ENCODE peak calls at places on chromosomes 16 and 17, in seven cellular contexts. L is upper lobe of right lung; N is left ventricle myocardium inferior; F is PC-3; K is gastrocnemius medialis; C is naive thymus-derived CD4-positive, alpha-beta T cell; Q is SK-N-SH. J is an unnamed sample. For H3K9me3, the result is how much of the 10 kb centered on the place peaks cover.

GRCh38 chr16:3017262-3017805 is 649 bp downstream of the CLDN6 start:
- DNase-seq in K (no peak), L (no peak), F (no peak), N (no peak), Q (no peak), C (no peak), J (no peak)

GRCh38 chr16:14097182-14097951 is 26.2 kb downstream of the MRTFB start:
- DNase-seq in Q (no peak), L (no peak), K (no peak), C (no peak), N (no peak), F (peak), J (no peak)

GRCh38 chr17:38749222-38750043 is 1.3 kb upstream of the PCGF2 start:
- DNase-seq in F (peak), C (peak), K (peak), Q (peak), N (peak), L (peak), J (peak)

GRCh38 chr16:86634290-86634689 is 55.9 kb downstream of the FOXL1 start:
- DNase-seq in C (no peak), L (no peak), K (no peak), F (peak), N (no peak), Q (no peak), J (no peak)

GRCh38 chr16:66511615-66512500 is 38.1 kb downstream of the TK2 start:
- DNase-seq in F (peak), C (no peak), N (no peak), K (peak), Q (no peak), L (no peak), J (no peak)

GRCh38 chr16:11794991-11795886 is 1.8 kb downstream of the ZC3H7A start:
- DNase-seq in N (no peak), C (no peak), F (no peak), K (no peak), Q (no peak), L (peak), J (no peak)

GRCh38 chr16:46673320-46674013 is 15.5 kb downstream of the VPS35 start:
- DNase-seq in N (no peak), K (peak), Q (peak), C (peak), F (peak), L (no peak), J (no peak)

GRCh38 chr17:29881256-29881655 is 48.8 kb downstream of the SSH2 start:
- DNase-seq in F (no peak), K (no peak), N (no peak), C (no peak), Q (no peak), L (no peak), J (no peak)

GRCh38 chr16:87318158-87318644 is 1.0 kb upstream of the C16orf95 start:
- DNase-seq in K (no peak), F (peak), L (no peak), Q (no peak), N (no peak), C (no peak), J (no peak)

GRCh38 chr17:7307686-7308624 is 527 bp downstream of the EIF5A start:
- DNase-seq in K (peak), L (peak), C (peak), Q (peak), N (peak), F (peak), J (no peak)

GRCh38 chr17:48722201-48722907 is at the start of gene PRAC1:
- DNase-seq in Q (no peak), K (no peak), L (no peak), N (no peak), F (peak), C (no peak), J (no peak)

GRCh38 chr16:27448531-27449433 is 46.8 kb downstream of the IL21R start:
- DNase-seq in Q (peak), F (no peak), N (no peak), K (no peak), L (no peak), C (no peak), J (no peak)

GRCh38 chr17:6471531-6472465 is 27.5 kb downstream of the PIMREG start:
- DNase-seq in K (no peak), C (no peak), L (no peak), Q (no peak), N (no peak), F (peak), J (no peak)

GRCh38 chr17:11391134-11391533 is 150.1 kb downstream of the SHISA6 start:
- DNase-seq in N (no peak), L (no peak), K (no peak), F (no peak), Q (peak), C (no peak), J (no peak)

GRCh38 chr16:51431517-51432241 is 280.6 kb upstream of the SALL1 start:
- DNase-seq in Q (peak), F (no peak), L (no peak), K (no peak), N (no peak), C (no peak), J (no peak)

DNA sequence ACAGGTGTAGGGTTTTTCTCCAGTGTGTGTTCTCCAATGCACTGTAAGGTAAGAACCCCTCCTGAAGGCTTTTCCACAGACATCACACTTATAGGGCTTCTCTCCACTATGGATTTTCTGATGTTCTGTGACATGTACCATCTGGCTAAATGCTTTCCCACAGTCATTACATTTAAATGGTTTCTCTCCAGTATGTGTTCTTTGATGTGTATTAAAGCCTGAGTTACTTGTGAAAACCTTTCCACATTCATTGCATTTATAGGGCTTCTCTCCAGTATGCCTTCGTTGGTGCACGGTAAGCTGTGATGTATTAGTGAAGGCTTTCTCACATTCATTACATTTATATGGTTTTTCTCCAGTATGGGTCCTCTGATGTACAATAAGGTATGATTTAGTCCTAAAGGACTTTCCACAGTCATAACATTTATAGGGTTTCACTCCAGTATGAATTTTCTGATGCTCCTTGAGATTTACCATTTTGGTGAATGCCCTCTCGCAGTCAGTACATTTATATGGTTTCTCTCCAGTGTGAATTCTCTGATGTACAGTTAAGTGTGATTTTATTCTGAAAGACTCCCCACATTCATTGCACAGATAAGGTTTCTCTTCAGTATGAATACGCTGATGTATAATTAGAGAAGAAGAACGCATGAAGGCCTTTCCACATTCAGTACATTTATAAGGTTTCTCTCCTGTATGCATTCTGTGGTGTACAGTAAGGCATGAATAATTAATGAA is 30.9 kb downstream of the ZNF624 start:
- DNase-seq in L (no peak), K (no peak), N (no peak), C (no peak), F (no peak), Q (no peak), J (no peak)
- H3K9me3 ChIP-seq in L (half or more), K (under half), N (half or more), C (under half), F (half or more), Q (half or more), J (half or more)

DNA sequence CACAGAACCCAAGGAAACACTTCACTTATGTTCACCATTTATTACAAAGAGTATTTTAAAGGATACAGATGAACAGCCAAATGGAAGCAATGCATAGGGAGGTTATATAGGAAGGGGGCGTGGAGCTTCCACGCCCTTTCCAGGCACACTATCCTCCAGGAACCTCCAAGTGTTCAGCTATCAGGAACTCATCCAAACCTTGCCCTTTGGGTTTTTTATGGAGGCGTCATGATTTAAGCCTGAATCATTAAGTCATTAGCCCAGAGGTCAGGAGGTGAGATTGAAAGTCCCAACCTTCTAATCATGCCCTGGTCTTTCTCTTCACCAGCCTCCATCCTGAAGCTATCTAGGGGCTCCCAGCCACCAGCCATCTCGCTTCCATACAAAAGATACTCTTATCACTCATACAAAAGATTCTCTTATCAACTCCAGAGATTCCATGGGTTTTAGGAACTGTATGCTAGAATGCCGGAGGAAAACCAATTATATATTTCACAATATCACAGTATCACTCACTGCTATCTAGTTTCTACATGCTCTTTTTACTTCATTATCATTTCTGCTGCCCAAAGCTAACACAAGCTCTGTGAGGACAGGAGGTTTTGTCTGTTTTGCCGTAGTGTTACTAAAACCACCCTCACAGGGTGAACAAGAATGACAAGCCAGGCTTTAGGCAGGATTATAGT is 213.4 kb downstream of the SLC39A11 start:
- DNase-seq in Q (no peak), C (no peak), L (no peak), N (no peak), F (no peak), K (no peak), J (no peak)
- H3K9me3 ChIP-seq in Q (under half), C (under half), L (under half), N (half or more), F (under half), K (under half), J (under half)

DNA sequence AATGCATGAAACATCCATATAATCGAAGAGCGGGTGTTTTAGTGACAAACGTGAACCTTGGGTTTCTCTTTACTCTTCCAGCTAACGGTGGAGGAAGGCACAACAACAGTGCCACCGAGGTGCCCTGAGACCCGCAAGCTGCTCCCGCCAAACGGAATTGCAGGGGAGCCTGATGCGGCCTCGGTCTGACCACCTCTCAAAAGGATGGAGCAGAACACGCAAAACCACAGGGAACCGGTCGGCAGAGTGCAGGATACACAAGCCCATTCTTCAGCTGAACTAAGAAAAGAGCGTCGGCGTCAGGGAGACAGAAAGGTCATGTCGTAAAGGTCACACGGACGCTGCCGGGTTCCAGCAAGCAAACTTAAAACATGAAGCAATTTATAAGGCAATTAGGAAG is 109.5 kb upstream of the ZNF750 start:
- DNase-seq in F (no peak), L (peak), C (no peak), Q (no peak), K (no peak), N (peak), J (no peak)
- H3K9me3 ChIP-seq in F (under half), L (under half), C (under half), Q (under half), K (under half), N (half or more), J (under half)

DNA sequence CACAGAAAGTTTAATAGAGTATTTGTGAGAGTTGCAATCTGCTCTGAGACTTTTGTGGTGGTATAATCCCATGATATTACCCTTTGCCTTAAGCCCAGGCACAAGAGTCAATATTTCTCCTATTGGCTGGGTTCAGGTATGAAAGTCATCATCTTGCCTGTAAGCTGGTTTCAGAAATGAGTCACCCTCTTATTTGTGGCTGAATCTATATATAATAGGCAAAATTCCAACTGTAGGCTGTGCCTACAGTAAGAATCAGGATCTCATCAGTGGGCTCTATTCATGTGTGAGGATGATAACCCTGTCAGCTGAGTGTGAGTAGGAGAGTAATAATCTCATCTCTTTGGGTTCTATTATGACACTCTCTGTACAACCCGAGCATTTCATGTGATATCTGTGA is 2103.1 kb downstream of the TP53TG3F start:
- DNase-seq in F (no peak), Q (no peak), N (no peak), K (no peak), C (no peak), L (no peak), J (no peak)
- H3K9me3 ChIP-seq in F (under half), Q (under half), N (under half), K (under half), C (under half), L (under half), J (under half)

J was measured in thoracic aorta.